ENCODE peak calls at places on chromosomes 2 and 18, in ten cellular contexts. D is A549, X is gastrocnemius medialis, G is cardiac muscle cell, T is IMR-90, I is GM23248, R is GM12864, U is PC-9, N is uterus, W is astrocyte of the spinal cord. C is an unnamed sample.

GRCh38 chr2:30664761-30665358 is 142.4 kb downstream of the CAPN13 start:
- DNase-seq in U (peak), X (no peak), N (no peak), G (no peak), R (no peak), T (peak), W (peak), D (peak), I (peak), C (no peak)

GRCh38 chr2:18057657-18058056 is 179.2 kb downstream of the KCNS3 start:
- DNase-seq in N (no peak), I (no peak), G (no peak), X (no peak), U (no peak), R (no peak), T (no peak), W (no peak), D (no peak), C (no peak)

GRCh38 chr2:88350641-88351601 is 101.6 kb downstream of the FOXI3 start:
- DNase-seq in D (peak), R (peak), I (peak), W (no peak), X (no peak), T (peak), U (peak), G (peak), N (no peak), C (peak)

GRCh38 chr18:29491907-29492306 is 1315.0 kb upstream of the CDH2 start:
- DNase-seq in T (no peak), W (no peak), D (no peak), N (no peak), I (no peak), R (no peak), G (no peak), X (no peak), U (no peak), C (no peak)

GRCh38 chr2:96241901-96242611 is 23.7 kb downstream of the TMEM127 start:
- DNase-seq in D (no peak), N (peak), T (peak), R (peak), U (no peak), G (no peak), I (peak), W (peak), X (no peak), C (peak)

GRCh38 chr2:96531872-96532505 is 4.6 kb upstream of the ARID5A start:
- DNase-seq in W (peak), X (peak), N (peak), T (peak), I (peak), G (peak), R (peak), U (peak), D (peak), C (no peak)

GRCh38 chr2:191626497-191627151 is 51.3 kb upstream of the NABP1 start:
- DNase-seq in I (peak), X (no peak), T (peak), N (no peak), D (peak), U (no peak), W (peak), G (no peak), R (no peak), C (no peak)

GRCh38 chr2:84077504-84077903 is 381.6 kb downstream of the SUCLG1 start:
- DNase-seq in W (no peak), T (no peak), N (no peak), U (no peak), R (no peak), D (peak), I (peak), G (peak), X (no peak), C (peak)

GRCh38 chr2:58063641-58064040 is 17.0 kb downstream of the VRK2 start:
- DNase-seq in X (no peak), R (no peak), G (no peak), T (peak), N (no peak), U (no peak), D (no peak), I (peak), W (peak), C (no peak)

GRCh38 chr2:20755132-20755800 is 67.6 kb downstream of the LDAH start:
- DNase-seq in I (no peak), T (peak), W (no peak), G (no peak), D (peak), X (no peak), N (no peak), U (no peak), R (no peak), C (no peak)

GRCh38 chr18:57837917-57838548 is 34.9 kb upstream of the ATP8B1 start:
- DNase-seq in T (peak), R (peak), W (peak), U (no peak), N (no peak), X (no peak), I (no peak), G (no peak), D (no peak), C (no peak)

GRCh38 chr2:6730003-6730402 is 135.7 kb downstream of the CMPK2 start:
- DNase-seq in N (no peak), D (no peak), X (no peak), T (no peak), W (no peak), G (no peak), I (no peak), U (no peak), R (no peak), C (no peak)

GRCh38 chr2:207046642-207047213 is 107.4 kb downstream of the CPO start:
- DNase-seq in G (no peak), X (no peak), N (no peak), R (no peak), W (no peak), T (no peak), U (no peak), D (peak), I (peak), C (peak)

GRCh38 chr2:106956879-106957278 is 70.9 kb upstream of the ST6GAL2 start:
- DNase-seq in N (no peak), D (no peak), G (no peak), T (peak), U (no peak), X (no peak), R (no peak), W (peak), I (peak), C (no peak)

GRCh38 chr2:173874899-173875247 is 90.3 kb downstream of the SP3 start:
- DNase-seq in W (no peak), I (no peak), T (no peak), U (no peak), N (no peak), G (no peak), D (no peak), R (no peak), X (no peak), C (no peak)

GRCh38 chr2:219002395-219003266 is 9.4 kb upstream of the CRYBA2 start:
- DNase-seq in U (peak), I (peak), D (peak), T (no peak), N (no peak), R (no peak), X (no peak), G (peak), W (no peak), C (no peak)

GRCh38 chr2:20428717-20429490 is 18.0 kb upstream of the RHOB start:
- DNase-seq in U (no peak), T (no peak), D (no peak), G (no peak), N (no peak), R (no peak), I (no peak), W (no peak), X (no peak), C (no peak)

GRCh38 chr2:196075196-196075595 is 6.6 kb upstream of the DNAH7 start:
- DNase-seq in D (no peak), X (no peak), R (no peak), U (no peak), N (no peak), G (no peak), I (peak), T (peak), W (no peak), C (no peak)

GRCh38 chr2:80454628-80455027 is 150.1 kb upstream of the LRRTM1 start:
- DNase-seq in R (no peak), T (no peak), U (no peak), N (no peak), W (no peak), X (no peak), G (no peak), I (no peak), D (no peak), C (no peak)

DNA sequence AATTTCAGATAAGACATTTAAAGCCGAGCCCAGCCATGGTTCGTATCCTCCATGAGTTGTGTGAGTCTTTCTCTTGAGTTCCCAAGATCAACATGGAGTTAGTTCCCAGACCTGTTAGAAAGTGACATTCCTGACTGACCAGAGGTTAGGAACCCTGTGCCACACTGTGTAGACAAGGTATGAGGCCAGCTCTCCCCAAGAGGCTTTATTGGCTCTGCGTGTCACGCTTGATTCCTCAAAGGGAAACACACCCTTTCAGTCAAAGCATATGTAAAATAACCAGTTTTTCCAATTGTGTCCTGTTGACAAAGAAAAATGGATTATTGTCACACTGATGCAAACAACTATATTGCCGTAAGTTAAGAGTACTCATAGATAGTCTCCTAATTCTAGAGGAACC is 1.2 kb downstream of the SULT1C3 start:
- DNase-seq in D (no peak), U (no peak), T (no peak), W (no peak), I (no peak), G (no peak), X (no peak), N (no peak), R (no peak), C (no peak)
- H3K4me3 ChIP-seq in D (no peak), U (no peak), T (no peak), W (no peak), I (no peak), G (no peak), X (no peak), N (no peak), R (no peak), C (no peak)

GRCh38 chr2:62685986-62686625 is 19.4 kb upstream of the EHBP1 start:
- DNase-seq in G (no peak), D (no peak), W (no peak), I (no peak), R (no peak), U (no peak), T (no peak), X (no peak), N (no peak), C (no peak)
- H3K4me3 ChIP-seq in G (no peak), D (no peak), W (no peak), I (no peak), R (no peak), U (no peak), T (no peak), X (no peak), N (no peak), C (no peak)

DNA sequence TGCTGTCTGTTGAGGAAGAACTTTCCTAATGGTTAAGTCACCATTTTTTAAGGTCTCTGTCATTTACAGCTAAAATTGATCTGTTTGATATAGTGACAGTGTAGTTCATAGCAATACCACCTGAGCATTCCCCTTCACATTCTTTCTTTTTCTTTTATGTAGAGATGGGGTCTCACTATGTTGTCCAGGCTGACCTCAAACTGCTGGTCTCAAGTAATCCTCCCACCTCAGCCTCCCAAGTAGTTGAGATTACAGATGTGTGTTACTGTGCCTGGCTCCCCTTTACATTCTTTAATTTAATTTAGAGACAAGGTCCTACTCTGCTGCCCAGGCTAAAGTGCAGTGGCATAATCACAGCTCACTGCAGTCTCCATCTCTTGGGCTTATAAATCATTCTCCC is 72.7 kb upstream of the ACVR1 start:
- DNase-seq in X (no peak), T (no peak), N (no peak), G (no peak), D (no peak), U (no peak), I (no peak), W (no peak), R (no peak), C (no peak)
- H3K4me3 ChIP-seq in X (no peak), T (no peak), N (no peak), G (no peak), D (no peak), U (no peak), I (no peak), W (no peak), R (no peak), C (no peak)

GRCh38 chr2:2123259-2123658 is 207.8 kb downstream of the MYT1L start:
- DNase-seq in G (no peak), X (no peak), D (no peak), N (no peak), U (no peak), I (no peak), R (no peak), T (no peak), W (no peak), C (no peak)
- H3K4me3 ChIP-seq in G (no peak), X (no peak), D (no peak), N (no peak), U (no peak), I (no peak), R (no peak), T (no peak), W (no peak), C (no peak)

GRCh38 chr2:109612991-109613921 is 510 bp downstream of the SEPTIN10 start:
- DNase-seq in N (peak), W (peak), X (no peak), R (no peak), D (peak), I (peak), G (peak), U (no peak), T (peak), C (no peak)

GRCh38 chr2:109613922-109614714 is at the start of the genes SEPTIN10 and SOWAHC:
- DNase-seq in N (peak), T (peak), R (peak), D (peak), G (peak), W (peak), U (peak), I (peak), X (peak), C (no peak)

GRCh38 chr2:109614715-109615636 is 812 bp downstream of the SOWAHC start:
- DNase-seq in G (peak), R (no peak), T (no peak), D (peak), N (peak), I (peak), W (no peak), X (no peak), U (no peak), C (no peak)

GRCh38 chr2:109615637-109616144 is 1.5 kb downstream of the SOWAHC start:
- DNase-seq in R (no peak), T (no peak), D (peak), G (no peak), X (no peak), N (no peak), U (no peak), I (no peak), W (no peak), C (no peak)

GRCh38 chr2:109616184-109616583 is 2.0 kb downstream of the SOWAHC start:
- DNase-seq in T (no peak), W (no peak), D (no peak), X (no peak), G (no peak), R (no peak), U (no peak), I (no peak), N (no peak), C (no peak)
- H3K4me3 ChIP-seq in T (no peak), W (no peak), D (peak), X (no peak), G (peak), R (no peak), U (peak), I (peak), N (no peak), C (no peak)

GRCh38 chr2:39668576-39668975 is 2.9 kb downstream of the TMEM178A start:
- DNase-seq in R (no peak), D (no peak), U (no peak), N (no peak), X (no peak), I (no peak), G (no peak), T (no peak), W (no peak), C (no peak)
- H3K4me3 ChIP-seq in R (no peak), D (no peak), U (no peak), N (no peak), X (no peak), I (no peak), G (no peak), T (no peak), W (no peak), C (no peak)

GRCh38 chr2:216774620-216775019 is 79.3 kb upstream of the IGFBP5 start:
- DNase-seq in N (peak), W (peak), G (peak), T (peak), I (peak), R (no peak), D (no peak), U (peak), X (peak), C (no peak)
- H3K4me3 ChIP-seq in N (no peak), W (no peak), G (no peak), T (no peak), I (peak), R (no peak), D (no peak), U (no peak), X (peak), C (no peak)